ENCODE peak calls at places on chromosome 12, in four cellular contexts. M is HepG2, X is GM12878, V is HCT116. P is an unnamed sample.
A peak's percentile ranks its signal among the peaks of the same experiment; 100 is the strongest.

GRCh38 chr12:69676257-69677012 is 22.7 kb downstream of the BEST3 start:
- ATAC-seq in M (no peak), X (peak; percentile 29), V (no peak), P (no peak)

GRCh38 chr12:119594399-119594730 is 791 bp downstream of the TMEM233 start:
- ATAC-seq in M (peak; percentile 56), X (no peak), V (no peak), P (no peak)

GRCh38 chr12:57454566-57455373 is at the start of gene INHBE:
- ATAC-seq in M (peak; percentile 73), X (peak; percentile 59), V (no peak), P (no peak)

GRCh38 chr12:63898764-63899337 is 54.4 kb downstream of the SRGAP1 start:
- ATAC-seq in M (no peak), X (peak; percentile 68), V (no peak), P (no peak)

GRCh38 chr12:124159655-124160054 is 135.2 kb upstream of the RFLNA start:
- ATAC-seq in M (no peak), X (no peak), V (no peak), P (no peak)

GRCh38 chr12:14278294-14278953 is 87.1 kb upstream of the ATF7IP start:
- ATAC-seq in M (no peak), X (peak; percentile 62), V (no peak), P (no peak)

GRCh38 chr12:69151254-69151751 is 88.1 kb upstream of the CPSF6 start:
- ATAC-seq in M (no peak), X (no peak), V (no peak), P (no peak)

GRCh38 chr12:50166776-50167025 is 468 bp downstream of the CERS5 start:
- ATAC-seq in M (no peak), X (peak; percentile 60), V (peak; percentile 12), P (no peak)

GRCh38 chr12:89082354-89082753 is 269.9 kb downstream of the DUSP6 start:
- ATAC-seq in M (no peak), X (no peak), V (no peak), P (no peak)

GRCh38 chr12:62865860-62866407 is 69.0 kb downstream of the PPM1H start:
- ATAC-seq in M (no peak), X (no peak), V (peak; percentile 70), P (no peak)

GRCh38 chr12:14841761-14842160 is 1.6 kb downstream of the ART4 start:
- ATAC-seq in M (peak; percentile 84), X (no peak), V (no peak), P (peak; percentile 94)

GRCh38 chr12:131796754-131797587 is 31.2 kb upstream of the MMP17 start:
- ATAC-seq in M (peak; percentile 25), X (no peak), V (peak; percentile 55), P (no peak)

GRCh38 chr12:93537769-93538168 is 34.7 kb upstream of the SOCS2 start:
- ATAC-seq in M (no peak), X (no peak), V (no peak), P (no peak)

GRCh38 chr12:132506730-132507538 is 17.0 kb downstream of the FBRSL1 start:
- ATAC-seq in M (no peak), X (peak; percentile 70), V (no peak), P (peak; percentile 80)

GRCh38 chr12:132571598-132571997 is 38.8 kb downstream of the LRCOL1 start:
- ATAC-seq in M (no peak), X (no peak), V (no peak), P (no peak)

GRCh38 chr12:50751921-50752721 is 11.8 kb upstream of the ATF1 start:
- ATAC-seq in M (no peak), X (peak; percentile 58), V (no peak), P (no peak)

GRCh38 chr12:29425722-29426121 is 44.8 kb upstream of the ERGIC2 start:
- ATAC-seq in M (no peak), X (no peak), V (no peak), P (no peak)

GRCh38 chr12:24499151-24500146 is 449.5 kb downstream of the BCAT1 start:
- ATAC-seq in M (no peak), X (no peak), V (no peak), P (peak; percentile 74)

GRCh38 chr12:83886479-83886878 is 1026.1 kb downstream of the SLC6A15 start:
- ATAC-seq in M (no peak), X (no peak), V (no peak), P (no peak)

GRCh38 chr12:76519538-76519937 is 40.0 kb downstream of the OSBPL8 start:
- ATAC-seq in M (no peak), X (no peak), V (no peak), P (no peak)

GRCh38 chr12:12491634-12492033 is 71.0 kb downstream of the DUSP16 start:
- ATAC-seq in M (no peak), X (no peak), V (no peak), P (no peak)

GRCh38 chr12:128467882-128468281 is 200.9 kb downstream of the TMEM132C start:
- ATAC-seq in M (no peak), X (no peak), V (no peak), P (no peak)

GRCh38 chr12:123633379-123634141 is at the start of the genes EIF2B1 and GTF2H3:
- ATAC-seq in M (peak; percentile 98), X (peak; percentile 98), V (peak; percentile 97), P (peak; percentile 100)

GRCh38 chr12:66929121-66929520 is 250.2 kb upstream of the GRIP1 start:
- ATAC-seq in M (no peak), X (no peak), V (no peak), P (no peak)

GRCh38 chr12:59664495-59664894 is 68.7 kb downstream of the SLC16A7 start:
- ATAC-seq in M (no peak), X (no peak), V (no peak), P (no peak)

GRCh38 chr12:64098709-64099354 is 123.3 kb downstream of the KICS2 start:
- ATAC-seq in M (no peak), X (no peak), V (peak; percentile 44), P (no peak)

GRCh38 chr12:4630262-4630661 is 18.6 kb downstream of the AKAP3 start:
- ATAC-seq in M (no peak), X (no peak), V (no peak), P (no peak)

GRCh38 chr12:2562400-2562799 is 232.4 kb upstream of the FKBP4 start:
- ATAC-seq in M (no peak), X (no peak), V (no peak), P (no peak)

GRCh38 chr12:121949643-121950397 is 31.4 kb downstream of the CFAP251 start:
- ATAC-seq in M (peak; percentile 46), X (no peak), V (no peak), P (no peak)

GRCh38 chr12:22034709-22035506 is 11.1 kb upstream of the CMAS start:
- ATAC-seq in M (no peak), X (no peak), V (no peak), P (no peak)

GRCh38 chr12:58117667-58118066 is 176.3 kb downstream of the ATP23 start:
- ATAC-seq in M (no peak), X (no peak), V (no peak), P (no peak)

GRCh38 chr12:127355061-127355820 is 911.7 kb upstream of the TMEM132C start:
- ATAC-seq in M (peak; percentile 80), X (no peak), V (peak; percentile 89), P (no peak)

GRCh38 chr12:55729592-55730446 is 1.0 kb upstream of the CD63 start:
- ATAC-seq in M (peak; percentile 73), X (peak; percentile 75), V (peak; percentile 83), P (peak; percentile 81)

GRCh38 chr12:55727643-55728184 is 1.1 kb downstream of the CD63 start:
- ATAC-seq in M (peak; percentile 0), X (no peak), V (no peak), P (no peak)

GRCh38 chr12:55730447-55730820 is 1.6 kb upstream of the CD63 start:
- ATAC-seq in M (no peak), X (no peak), V (no peak), P (no peak)

GRCh38 chr12:55728185-55728931 is 451 bp downstream of the CD63 start:
- ATAC-seq in M (peak; percentile 32), X (peak; percentile 34), V (peak; percentile 33), P (peak; percentile 37)

DNA sequence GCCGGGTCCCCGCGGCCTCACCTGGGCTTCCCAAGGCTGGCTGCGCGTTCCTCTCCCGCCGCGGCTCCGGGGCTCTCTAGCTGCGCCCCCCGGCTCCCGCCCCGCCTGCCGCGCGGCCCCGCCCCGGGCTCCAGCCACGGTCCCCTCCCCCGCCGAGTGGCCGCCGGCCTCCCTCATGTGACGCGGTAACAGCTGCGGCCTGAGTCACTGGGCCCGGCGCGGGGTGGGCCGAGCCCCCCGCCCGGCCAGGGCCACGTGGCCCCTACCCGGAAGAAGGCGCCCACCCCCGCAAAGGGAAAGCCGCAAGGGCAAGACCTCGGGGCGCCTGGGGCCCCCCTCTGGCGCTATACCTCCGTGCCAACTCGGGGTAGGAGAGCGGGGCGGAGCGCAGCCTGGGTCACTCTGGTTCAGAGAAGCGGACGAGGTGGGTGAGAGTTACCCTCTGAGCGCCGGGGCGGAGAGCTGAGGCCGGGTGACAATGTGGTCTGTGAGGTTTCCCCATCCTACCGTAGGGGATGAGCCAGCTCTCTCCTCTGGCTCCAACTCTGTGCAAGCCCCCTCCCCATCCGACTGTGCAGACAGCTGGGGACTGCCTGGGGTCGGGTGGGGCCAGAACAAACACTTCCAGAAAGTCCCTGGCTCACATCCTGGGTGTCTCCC is at the start of gene CD63:
- ATAC-seq in M (peak; percentile 81), X (peak; percentile 79), V (peak; percentile 71), P (peak; percentile 88)
- TF ChIP-seq POLR2AphosphoS5 in M (peak; percentile 55), X (peak; percentile 74), V (peak; percentile 63), P (peak; percentile 87)

GRCh38 chr12:31234955-31235867 is 90.7 kb downstream of the SINHCAF start:
- ATAC-seq in M (peak; percentile 94), X (no peak), V (peak; percentile 84), P (no peak)
- TF ChIP-seq CTCF in M (peak; percentile 47), X (no peak), V (peak; percentile 58), P (peak; percentile 25)

GRCh38 chr12:26728205-26729050 is 104.6 kb downstream of the ITPR2 start:
- ATAC-seq in M (peak; percentile 45), X (peak; percentile 63), V (no peak), P (no peak)
- TF ChIP-seq POLR2AphosphoS5 in M (no peak), X (no peak), V (no peak), P (no peak)

DNA sequence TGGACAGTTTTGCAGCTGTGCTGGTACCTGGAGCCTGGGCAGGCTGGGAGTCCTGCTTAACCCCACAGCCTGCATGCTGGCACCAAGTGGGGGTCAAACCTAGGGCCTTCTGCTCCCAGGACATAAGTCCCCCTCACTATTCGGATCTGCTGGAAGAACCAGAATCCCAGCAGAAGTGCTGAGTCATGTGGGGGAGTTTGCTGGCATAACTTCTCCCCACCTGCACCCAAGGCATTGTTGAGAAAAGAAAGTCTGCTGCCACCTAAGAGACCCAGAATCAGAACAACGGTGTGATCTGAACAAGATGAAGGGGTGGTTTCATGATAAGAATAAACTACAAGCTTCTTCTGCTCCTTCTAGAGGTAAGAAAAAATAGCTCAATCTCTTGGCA is 102.7 kb downstream of the RBM19 start:
- ATAC-seq in M (no peak), X (no peak), V (no peak), P (no peak)
- TF ChIP-seq CTCF in M (no peak), X (no peak), V (no peak), P (no peak)

GRCh38 chr12:109114644-109115043 is 1.7 kb upstream of the ACACB start:
- ATAC-seq in M (no peak), X (no peak), V (no peak), P (no peak)

GRCh38 chr12:109112720-109113465 is 3.5 kb upstream of the ACACB start:
- ATAC-seq in M (no peak), X (no peak), V (no peak), P (no peak)

GRCh38 chr12:109113661-109114321 is 2.6 kb upstream of the ACACB start:
- ATAC-seq in M (no peak), X (no peak), V (no peak), P (no peak)

GRCh38 chr12:109109756-109110350 is 6.5 kb upstream of the ACACB start:
- ATAC-seq in M (no peak), X (no peak), V (no peak), P (no peak)

GRCh38 chr12:109111775-109112491 is 4.5 kb upstream of the ACACB start:
- ATAC-seq in M (peak; percentile 23), X (peak; percentile 60), V (peak; percentile 74), P (no peak)
- TF ChIP-seq POLR2AphosphoS5 in M (no peak), X (no peak), V (no peak), P (peak; percentile 61)

GRCh38 chr12:106985479-106985878 is 1.5 kb downstream of the MTERF2 start:
- ATAC-seq in M (peak; percentile 55), X (no peak), V (no peak), P (no peak)
- TF ChIP-seq CTCF in M (peak; percentile 51), X (no peak), V (no peak), P (no peak)

P was measured in gastroesophageal sphincter.